ENCODE peak calls at places on chromosomes 11 and 22, in six cellular contexts. S, H, G, I, A and D are unnamed samples.

GRCh38 chr11:85685131-85685819 is 720 bp downstream of the CCDC89 start:
- DNase-seq in G (no peak), I (no peak), S (no peak), H (no peak), A (no peak), D (peak)

GRCh38 chr11:74147199-74147929 is 23.4 kb downstream of the C2CD3 start:
- DNase-seq in S (no peak), A (no peak), H (no peak), G (no peak), I (no peak), D (no peak)

GRCh38 chr11:76177250-76177686 is 29.0 kb downstream of the WNT11 start:
- DNase-seq in A (no peak), S (no peak), G (no peak), I (no peak), H (no peak), D (no peak)

GRCh38 chr11:117823294-117823940 is 1.1 kb downstream of the FXYD2 start:
- DNase-seq in A (no peak), I (no peak), S (no peak), G (no peak), H (no peak), D (no peak)

GRCh38 chr22:21449531-21450319 is 17.5 kb upstream of the TMEM191C start:
- DNase-seq in S (no peak), I (no peak), H (no peak), A (no peak), G (no peak), D (no peak)

GRCh38 chr11:83007909-83008580 is 63.7 kb downstream of the RAB30 start:
- DNase-seq in G (no peak), I (peak), A (no peak), S (no peak), H (no peak), D (peak)

GRCh38 chr11:106306942-106307341 is 229.5 kb downstream of the AASDHPPT start:
- DNase-seq in G (no peak), H (no peak), S (no peak), I (no peak), A (no peak), D (no peak)

GRCh38 chr11:20355221-20356219 is 8.0 kb upstream of the HTATIP2 start:
- DNase-seq in G (no peak), S (no peak), H (peak), A (no peak), I (peak), D (peak)

GRCh38 chr11:116851631-116852030 is 14.2 kb upstream of the APOA1 start:
- DNase-seq in G (no peak), H (no peak), S (no peak), I (no peak), A (no peak), D (no peak)

GRCh38 chr22:50563410-50564160 is 866 bp upstream of the SYCE3 start:
- DNase-seq in G (no peak), I (no peak), H (no peak), A (no peak), S (no peak), D (peak)

GRCh38 chr11:19953342-19953741 is 206.9 kb downstream of the DBX1 start:
- DNase-seq in I (no peak), H (no peak), A (peak), G (no peak), S (peak), D (no peak)

GRCh38 chr11:125164091-125164421 is 495 bp upstream of the PKNOX2 start:
- DNase-seq in I (no peak), S (no peak), G (no peak), A (no peak), H (no peak), D (no peak)

GRCh38 chr11:95498731-95499396 is 267.9 kb upstream of the SESN3 start:
- DNase-seq in A (peak), S (peak), H (no peak), G (no peak), I (no peak), D (no peak)

GRCh38 chr11:88183233-88183632 is 8.0 kb upstream of the RAB38 start:
- DNase-seq in S (no peak), H (no peak), G (no peak), I (no peak), A (no peak), D (no peak)

GRCh38 chr11:34659096-34659733 is 38.3 kb downstream of the EHF start:
- DNase-seq in S (no peak), I (no peak), H (no peak), G (no peak), A (no peak), D (no peak)

DNA sequence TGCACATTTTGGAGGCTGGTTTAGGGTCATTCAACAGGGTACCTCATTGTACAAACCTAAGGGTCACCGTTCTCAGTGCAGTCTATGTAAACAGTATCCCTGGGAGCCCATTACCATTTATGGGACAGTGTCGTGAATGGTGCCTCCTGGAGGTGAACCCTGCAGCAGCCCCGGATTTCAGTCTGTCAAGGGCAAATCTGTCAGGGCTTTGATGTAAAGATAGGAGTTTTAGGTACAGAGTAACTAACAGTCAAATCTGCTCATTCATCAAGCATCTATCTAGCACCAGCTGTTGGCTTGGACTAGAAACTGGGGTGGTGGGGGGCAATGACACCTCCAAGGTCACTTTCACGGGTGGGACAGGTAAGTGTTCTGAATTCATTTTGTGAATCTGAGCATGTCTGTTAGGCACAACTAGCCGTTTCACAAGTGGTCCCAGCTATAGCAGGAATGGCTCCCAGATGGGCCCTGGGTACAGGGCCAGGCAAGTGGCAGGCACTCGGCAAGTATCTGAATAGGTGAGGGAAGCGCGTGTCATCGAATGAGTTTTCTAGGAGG is 63.6 kb downstream of the PARVG start:
- DNase-seq in H (no peak), S (no peak), G (no peak), I (no peak), A (no peak), D (no peak)
- TF ChIP-seq YY1 in H (no peak), S (no peak), G (no peak), I (no peak), A (no peak), D (no peak)

GRCh38 chr22:38958359-38958943 is 1.0 kb downstream of the APOBEC3A start:
- DNase-seq in H (no peak), G (no peak), A (no peak), I (no peak), S (no peak), D (no peak)
- TF ChIP-seq YY1 in H (no peak), G (no peak), A (no peak), I (no peak), S (no peak), D (no peak)

GRCh38 chr11:22165799-22166548 is 26.9 kb upstream of the ANO5 start:
- DNase-seq in G (no peak), A (no peak), H (no peak), I (no peak), S (no peak), D (peak)
- TF ChIP-seq YY1 in G (no peak), A (no peak), H (no peak), I (no peak), S (no peak), D (no peak)

GRCh38 chr22:46537946-46538815 is 761 bp upstream of the CELSR1 start:
- DNase-seq in I (no peak), G (no peak), S (no peak), H (no peak), A (no peak), D (peak)

GRCh38 chr22:46537221-46537945 is at the start of gene CELSR1:
- DNase-seq in G (no peak), I (peak), S (no peak), A (no peak), H (no peak), D (peak)

GRCh38 chr22:46539169-46539568 is 1.7 kb upstream of the CELSR1 start:
- DNase-seq in G (no peak), S (no peak), H (no peak), I (no peak), A (no peak), D (no peak)

GRCh38 chr22:46536559-46537220 is 730 bp downstream of the CELSR1 start:
- DNase-seq in H (no peak), I (no peak), A (no peak), G (no peak), S (no peak), D (peak)

DNA sequence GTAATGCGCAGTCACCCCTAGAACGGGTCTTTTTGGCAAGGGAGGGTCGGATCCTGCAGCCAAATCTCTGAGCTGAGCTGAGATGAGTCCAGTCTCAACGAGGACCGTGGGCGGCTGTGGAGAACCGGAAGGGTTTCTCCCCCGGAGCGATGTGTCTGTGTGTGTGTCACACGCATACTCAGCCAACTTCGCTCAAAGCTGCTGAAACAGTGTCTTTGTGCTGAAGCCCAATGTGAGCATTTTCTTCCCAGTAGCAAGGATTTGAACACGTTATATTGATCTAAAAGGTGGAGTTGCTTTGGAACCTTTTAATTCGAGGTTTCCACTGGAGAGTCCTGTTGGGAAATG is 1.4 kb upstream of the CELSR1 start:
- DNase-seq in I (no peak), S (no peak), G (no peak), H (no peak), A (no peak), D (no peak)
- TF ChIP-seq YY1 in I (no peak), S (no peak), G (no peak), H (no peak), A (no peak), D (no peak)

GRCh38 chr22:26660961-26661578 is 3.7 kb downstream of the MIAT start:
- DNase-seq in H (no peak), I (no peak), S (peak), A (no peak), G (no peak), D (no peak)

GRCh38 chr22:26656896-26657851 is at the start of gene MIAT:
- DNase-seq in I (peak), A (no peak), G (no peak), H (no peak), S (no peak), D (peak)

GRCh38 chr22:26658161-26658560 is 773 bp downstream of the MIAT start:
- DNase-seq in S (no peak), H (no peak), G (no peak), A (no peak), I (no peak), D (no peak)

GRCh38 chr22:26662160-26662559 is 4.8 kb downstream of the MIAT start:
- DNase-seq in H (no peak), S (no peak), A (no peak), I (no peak), G (no peak), D (no peak)

DNA sequence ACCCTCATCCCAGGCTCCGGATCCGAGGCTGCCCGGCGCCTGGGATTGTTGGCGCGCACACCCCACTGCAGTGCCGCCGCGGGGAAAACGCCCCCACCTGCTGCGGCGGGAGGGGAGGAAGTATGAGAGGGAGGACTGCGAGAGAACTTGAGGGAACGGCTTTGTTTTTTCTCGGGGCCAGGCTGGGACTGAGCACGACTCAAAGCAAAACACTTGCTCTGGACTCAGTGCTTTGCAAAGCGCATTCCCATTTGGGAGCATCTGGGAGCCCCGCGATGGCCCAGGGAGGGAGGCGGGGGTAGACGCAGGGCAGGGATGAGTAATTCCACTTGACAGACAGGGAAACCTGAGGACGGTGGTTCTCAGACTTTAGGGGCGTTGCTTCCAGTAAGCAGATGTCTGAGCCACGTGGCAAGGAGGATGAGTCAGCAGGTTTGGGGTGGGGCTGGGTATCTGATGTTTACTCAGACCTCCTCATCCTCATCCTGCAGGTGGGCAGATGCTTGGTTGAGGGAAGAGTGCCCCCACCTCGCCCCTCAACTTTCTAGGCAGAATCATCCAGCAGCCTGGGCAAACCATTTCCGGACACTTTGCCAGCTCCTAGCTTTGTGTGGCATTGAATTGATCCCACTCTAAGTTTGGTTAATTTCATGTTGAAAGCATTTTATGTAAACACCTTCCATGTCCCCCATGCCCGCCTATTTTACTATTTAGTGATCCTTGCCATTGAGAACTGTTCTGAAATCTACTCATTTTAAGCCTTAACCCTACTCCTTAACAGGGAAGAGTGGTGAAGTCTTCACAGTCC is 1.5 kb downstream of the MIAT start:
- DNase-seq in A (peak), H (peak), I (peak), S (peak), G (no peak), D (peak)
- TF ChIP-seq YY1 in A (no peak), H (no peak), I (no peak), S (no peak), G (no peak), D (no peak)